ENCODE peak calls at places on chromosomes 4 and X, in six cellular contexts. One of them, this sample, is unnamed.

GRCh38 chr4:76658231-76659102 is 223.4 kb downstream of the SHROOM3 start:
- DNase-seq in AG10803: peak
- DNase-seq in cardiac fibroblast: peak
- DNase-seq in pancreas: no peak
- DNase-seq in mucosa of descending colon: no peak
- DNase-seq in tibial nerve: no peak
- DNase-seq in this sample: no peak

GRCh38 chrX:36908801-36909403 is 99.3 kb upstream of the FAM47C start:
- DNase-seq in pancreas: no peak
- DNase-seq in AG10803: peak
- DNase-seq in cardiac fibroblast: peak
- DNase-seq in mucosa of descending colon: no peak
- DNase-seq in tibial nerve: no peak
- DNase-seq in this sample: no peak

GRCh38 chr4:3322059-3322550 is 29.3 kb downstream of the RGS12 start:
- DNase-seq in mucosa of descending colon: no peak
- DNase-seq in cardiac fibroblast: peak
- DNase-seq in AG10803: peak
- DNase-seq in pancreas: no peak
- DNase-seq in tibial nerve: no peak
- DNase-seq in this sample: no peak

GRCh38 chrX:100798815-100799214 is 21.4 kb upstream of the CSTF2 start:
- DNase-seq in mucosa of descending colon: no peak
- DNase-seq in pancreas: no peak
- DNase-seq in cardiac fibroblast: no peak
- DNase-seq in AG10803: no peak
- DNase-seq in tibial nerve: no peak
- DNase-seq in this sample: no peak

GRCh38 chr4:132227349-132228165 is 921.5 kb upstream of the PCDH10 start:
- DNase-seq in AG10803: peak
- DNase-seq in pancreas: peak
- DNase-seq in mucosa of descending colon: peak
- DNase-seq in cardiac fibroblast: peak
- DNase-seq in tibial nerve: no peak
- DNase-seq in this sample: no peak

GRCh38 chr4:100483796-100484195 is 34.0 kb downstream of the EMCN start:
- DNase-seq in tibial nerve: no peak
- DNase-seq in cardiac fibroblast: no peak
- DNase-seq in pancreas: no peak
- DNase-seq in mucosa of descending colon: no peak
- DNase-seq in AG10803: no peak
- DNase-seq in this sample: no peak

GRCh38 chr4:1598641-1599481 is 85.3 kb downstream of the FAM53A start:
- DNase-seq in pancreas: no peak
- DNase-seq in AG10803: no peak
- DNase-seq in mucosa of descending colon: peak
- DNase-seq in cardiac fibroblast: no peak
- DNase-seq in tibial nerve: no peak
- DNase-seq in this sample: no peak

GRCh38 chrX:108439961-108440696 is 491 bp downstream of the COL4A5 start:
- DNase-seq in mucosa of descending colon: no peak
- DNase-seq in cardiac fibroblast: peak
- DNase-seq in pancreas: peak
- DNase-seq in AG10803: peak
- DNase-seq in tibial nerve: no peak
- DNase-seq in this sample: no peak

GRCh38 chr4:8893624-8894423 is 22.2 kb upstream of the HMX1 start:
- DNase-seq in mucosa of descending colon: no peak
- DNase-seq in pancreas: no peak
- DNase-seq in cardiac fibroblast: no peak
- DNase-seq in tibial nerve: no peak
- DNase-seq in AG10803: no peak
- DNase-seq in this sample: no peak

GRCh38 chrX:153925739-153926593 is at the start of gene ARHGAP4:
- DNase-seq in cardiac fibroblast: no peak
- DNase-seq in tibial nerve: no peak
- DNase-seq in pancreas: no peak
- DNase-seq in AG10803: no peak
- DNase-seq in mucosa of descending colon: peak
- DNase-seq in this sample: peak

GRCh38 chr4:158826882-158827281 is 58.1 kb downstream of the FNIP2 start:
- DNase-seq in cardiac fibroblast: no peak
- DNase-seq in tibial nerve: no peak
- DNase-seq in pancreas: peak
- DNase-seq in AG10803: no peak
- DNase-seq in mucosa of descending colon: no peak
- DNase-seq in this sample: no peak

GRCh38 chr4:24975505-24975904 is 55.2 kb downstream of the LGI2 start:
- DNase-seq in pancreas: no peak
- DNase-seq in AG10803: no peak
- DNase-seq in mucosa of descending colon: no peak
- DNase-seq in cardiac fibroblast: no peak
- DNase-seq in tibial nerve: no peak
- DNase-seq in this sample: no peak

GRCh38 chr4:3414421-3415279 is 27.1 kb upstream of the HGFAC start:
- DNase-seq in cardiac fibroblast: no peak
- DNase-seq in mucosa of descending colon: peak
- DNase-seq in AG10803: no peak
- DNase-seq in tibial nerve: peak
- DNase-seq in pancreas: no peak
- DNase-seq in this sample: no peak

GRCh38 chr4:170589597-170590191 is 499.9 kb upstream of the AADAT start:
- DNase-seq in mucosa of descending colon: no peak
- DNase-seq in tibial nerve: no peak
- DNase-seq in pancreas: no peak
- DNase-seq in AG10803: peak
- DNase-seq in cardiac fibroblast: peak
- DNase-seq in this sample: no peak

GRCh38 chr4:155497306-155497705 is 120.5 kb upstream of the MAP9 start:
- DNase-seq in pancreas: no peak
- DNase-seq in tibial nerve: no peak
- DNase-seq in AG10803: no peak
- DNase-seq in cardiac fibroblast: no peak
- DNase-seq in mucosa of descending colon: no peak
- DNase-seq in this sample: no peak
- TF ChIP-seq CTCF in pancreas: no peak
- TF ChIP-seq CTCF in tibial nerve: no peak
- TF ChIP-seq CTCF in AG10803: no peak
- TF ChIP-seq CTCF in cardiac fibroblast: peak
- TF ChIP-seq CTCF in mucosa of descending colon: no peak
- TF ChIP-seq CTCF in this sample: no peak

DNA sequence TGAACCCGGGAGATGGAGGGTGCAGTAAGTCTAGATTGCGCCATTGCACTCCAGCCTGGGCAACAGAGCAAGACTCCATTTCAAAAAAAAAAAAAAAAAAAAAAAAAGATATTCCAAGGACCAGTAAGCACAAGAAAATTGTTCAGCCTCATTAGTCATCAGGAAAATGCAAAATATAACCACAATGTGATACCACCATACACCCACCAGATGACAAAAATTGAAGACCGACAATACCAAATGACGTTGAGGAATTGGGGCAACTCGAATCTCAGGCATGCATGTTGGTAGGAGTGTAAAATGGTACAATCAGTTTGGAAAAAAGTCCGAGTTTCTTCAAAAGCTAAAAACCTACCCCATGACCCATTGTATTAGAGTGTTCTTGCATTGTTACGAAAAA is 130.2 kb upstream of the FAM9B start:
- DNase-seq in AG10803: peak
- DNase-seq in pancreas: no peak
- DNase-seq in mucosa of descending colon: no peak
- DNase-seq in cardiac fibroblast: peak
- DNase-seq in tibial nerve: no peak
- DNase-seq in this sample: no peak
- TF ChIP-seq CTCF in AG10803: no peak
- TF ChIP-seq CTCF in pancreas: no peak
- TF ChIP-seq CTCF in mucosa of descending colon: no peak
- TF ChIP-seq CTCF in cardiac fibroblast: no peak
- TF ChIP-seq CTCF in tibial nerve: no peak
- TF ChIP-seq CTCF in this sample: no peak

GRCh38 chrX:24676403-24677024 is 17.2 kb upstream of the POLA1 start:
- DNase-seq in tibial nerve: no peak
- DNase-seq in cardiac fibroblast: peak
- DNase-seq in mucosa of descending colon: no peak
- DNase-seq in AG10803: no peak
- DNase-seq in pancreas: no peak
- DNase-seq in this sample: no peak
- TF ChIP-seq CTCF in tibial nerve: peak
- TF ChIP-seq CTCF in cardiac fibroblast: peak
- TF ChIP-seq CTCF in mucosa of descending colon: peak
- TF ChIP-seq CTCF in AG10803: peak
- TF ChIP-seq CTCF in pancreas: peak
- TF ChIP-seq CTCF in this sample: peak

GRCh38 chrX:70030242-70030823 is 19.4 kb downstream of the AWAT2 start:
- DNase-seq in AG10803: peak
- DNase-seq in mucosa of descending colon: no peak
- DNase-seq in pancreas: peak
- DNase-seq in cardiac fibroblast: peak
- DNase-seq in tibial nerve: no peak
- DNase-seq in this sample: no peak

GRCh38 chrX:70029790-70030189 is 19.9 kb downstream of the AWAT2 start:
- DNase-seq in pancreas: no peak
- DNase-seq in AG10803: no peak
- DNase-seq in tibial nerve: no peak
- DNase-seq in cardiac fibroblast: no peak
- DNase-seq in mucosa of descending colon: no peak
- DNase-seq in this sample: no peak

GRCh38 chrX:70034646-70035045 is 15.1 kb downstream of the AWAT2 start:
- DNase-seq in cardiac fibroblast: no peak
- DNase-seq in mucosa of descending colon: no peak
- DNase-seq in tibial nerve: no peak
- DNase-seq in pancreas: no peak
- DNase-seq in AG10803: no peak
- DNase-seq in this sample: no peak

GRCh38 chrX:70032797-70033196 is 16.9 kb downstream of the AWAT2 start:
- DNase-seq in AG10803: no peak
- DNase-seq in tibial nerve: no peak
- DNase-seq in cardiac fibroblast: no peak
- DNase-seq in mucosa of descending colon: no peak
- DNase-seq in pancreas: no peak
- DNase-seq in this sample: no peak

DNA sequence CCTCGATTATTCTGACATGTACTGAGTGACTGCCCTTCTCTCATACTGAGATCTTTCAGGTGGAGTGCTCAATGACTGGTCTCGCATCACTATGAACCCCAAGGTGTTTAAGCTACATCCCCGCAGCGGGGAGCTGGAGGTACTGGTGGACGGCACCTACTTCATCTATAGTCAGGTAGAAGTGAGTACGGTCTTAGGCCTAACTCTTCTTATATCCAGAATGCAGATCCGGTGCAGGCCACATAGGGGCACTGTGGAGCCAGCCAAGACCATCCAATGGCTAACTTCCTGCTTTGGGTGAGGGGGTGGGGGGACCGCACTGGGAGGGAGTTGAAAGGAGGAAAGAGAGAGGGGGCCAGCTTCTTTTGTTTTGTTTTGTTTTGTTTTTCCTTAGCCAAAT is 16.4 kb downstream of the AWAT2 start:
- DNase-seq in mucosa of descending colon: no peak
- DNase-seq in cardiac fibroblast: peak
- DNase-seq in tibial nerve: no peak
- DNase-seq in AG10803: peak
- DNase-seq in pancreas: no peak
- DNase-seq in this sample: no peak
- TF ChIP-seq CTCF in mucosa of descending colon: no peak
- TF ChIP-seq CTCF in cardiac fibroblast: peak
- TF ChIP-seq CTCF in tibial nerve: peak
- TF ChIP-seq CTCF in AG10803: peak
- TF ChIP-seq CTCF in pancreas: no peak
- TF ChIP-seq CTCF in this sample: no peak

GRCh38 chr4:5708171-5708828 is at the start of gene EVC2:
- DNase-seq in cardiac fibroblast: peak
- DNase-seq in pancreas: peak
- DNase-seq in mucosa of descending colon: peak
- DNase-seq in AG10803: peak
- DNase-seq in tibial nerve: peak
- DNase-seq in this sample: no peak
- TF ChIP-seq CTCF in cardiac fibroblast: no peak
- TF ChIP-seq CTCF in pancreas: no peak
- TF ChIP-seq CTCF in mucosa of descending colon: no peak
- TF ChIP-seq CTCF in AG10803: no peak
- TF ChIP-seq CTCF in tibial nerve: no peak
- TF ChIP-seq CTCF in this sample: no peak

DNA sequence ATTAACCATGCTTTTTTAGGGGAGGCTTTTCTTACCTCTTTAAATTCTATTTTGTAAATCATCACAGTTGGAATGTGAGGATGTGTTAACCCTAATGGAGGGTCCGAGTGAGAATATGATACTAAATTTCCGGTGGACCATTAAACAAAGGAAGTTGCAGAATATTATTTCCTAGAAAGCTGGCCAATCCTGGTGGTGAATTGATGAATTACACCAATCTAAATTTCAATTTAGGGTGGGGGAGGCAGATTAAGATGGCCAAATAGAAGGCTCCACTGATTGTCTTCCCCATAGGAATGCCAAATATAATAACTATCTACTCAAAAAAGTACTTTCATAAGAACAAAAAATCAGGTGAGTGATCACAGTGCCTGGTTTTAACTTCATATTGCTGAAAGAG is 1045.6 kb downstream of the GLUD2 start:
- DNase-seq in AG10803: no peak
- DNase-seq in mucosa of descending colon: no peak
- DNase-seq in pancreas: no peak
- DNase-seq in cardiac fibroblast: no peak
- DNase-seq in tibial nerve: no peak
- DNase-seq in this sample: no peak
- TF ChIP-seq CTCF in AG10803: no peak
- TF ChIP-seq CTCF in mucosa of descending colon: no peak
- TF ChIP-seq CTCF in pancreas: no peak
- TF ChIP-seq CTCF in cardiac fibroblast: no peak
- TF ChIP-seq CTCF in tibial nerve: no peak
- TF ChIP-seq CTCF in this sample: no peak